ENCODE peak calls at places on chromosomes 13 and 19, in six cellular contexts. L is hepatocyte, I is astrocyte, W is neural crest cell, O is endothelial cell, B is type B pancreatic cell. Y is an unnamed sample.

GRCh38 chr13:52738719-52739467 is 727 bp downstream of the CNMD start:
- DNase-seq in O (peak), I (no peak), B (no peak), L (peak), W (peak), Y (no peak)

GRCh38 chr13:39779337-39780270 is 124.1 kb downstream of the COG6 start:
- DNase-seq in O (no peak), L (no peak), I (peak), W (no peak), B (no peak), Y (no peak)

GRCh38 chr13:30744686-30745085 is 9.3 kb downstream of the ALOX5AP start:
- DNase-seq in L (no peak), B (no peak), I (no peak), W (no peak), O (no peak), Y (no peak)

GRCh38 chr13:21549633-21550032 is 54.3 kb downstream of the MICU2 start:
- DNase-seq in B (no peak), W (no peak), I (peak), O (no peak), L (no peak), Y (no peak)

GRCh38 chr13:30159446-30159839 is 147.9 kb downstream of the KATNAL1 start:
- DNase-seq in W (no peak), B (no peak), L (no peak), O (no peak), I (peak), Y (no peak)

GRCh38 chr13:64078025-64078424 is 2662.4 kb upstream of the PCDH20 start:
- DNase-seq in W (no peak), I (no peak), O (no peak), L (no peak), B (no peak), Y (no peak)

GRCh38 chr13:113863511-113864302 is at the start of gene GAS6:
- DNase-seq in L (peak), B (peak), I (no peak), W (peak), O (peak), Y (peak)

GRCh38 chr19:10219678-10220077 is 11.5 kb downstream of the S1PR2 start:
- DNase-seq in B (no peak), W (no peak), O (no peak), L (peak), I (no peak), Y (no peak)

GRCh38 chr19:1324792-1325567 is 39.3 kb downstream of the EFNA2 start:
- DNase-seq in I (peak), W (no peak), L (no peak), O (peak), B (no peak), Y (no peak)

GRCh38 chr13:38849316-38849715 is 141.3 kb downstream of the STOML3 start:
- DNase-seq in B (no peak), L (no peak), O (no peak), W (no peak), I (no peak), Y (no peak)

GRCh38 chr13:97003071-97003470 is 8.8 kb upstream of the OXGR1 start:
- DNase-seq in B (no peak), L (no peak), I (peak), O (no peak), W (no peak), Y (no peak)

GRCh38 chr19:31350033-31350692 is 927 bp upstream of the TSHZ3 start:
- DNase-seq in I (no peak), L (peak), O (peak), W (no peak), B (no peak), Y (no peak)

GRCh38 chr13:22735381-22735995 is 445.3 kb upstream of the SGCG start:
- DNase-seq in W (no peak), B (no peak), I (no peak), O (no peak), L (peak), Y (no peak)

GRCh38 chr19:39052243-39052746 is 19.9 kb upstream of the FBXO27 start:
- DNase-seq in B (peak), O (peak), W (peak), L (peak), I (no peak), Y (peak)

GRCh38 chr13:79869326-79869725 is 388.4 kb downstream of the NDFIP2 start:
- DNase-seq in L (peak), I (peak), O (no peak), W (no peak), B (no peak), Y (no peak)

GRCh38 chr13:63731896-63732295 is 2316.2 kb upstream of the PCDH20 start:
- DNase-seq in O (no peak), W (no peak), B (no peak), I (no peak), L (peak), Y (no peak)

GRCh38 chr13:112658807-112659206 is 31.0 kb upstream of the ATP11A start:
- DNase-seq in B (no peak), I (no peak), W (no peak), O (no peak), L (no peak), Y (no peak)

GRCh38 chr13:24172071-24172470 is 11.6 kb downstream of the SPATA13 start:
- DNase-seq in I (no peak), W (no peak), L (no peak), B (no peak), O (no peak), Y (no peak)

GRCh38 chr19:35404879-35405622 is 34.2 kb downstream of the GPR42 start:
- DNase-seq in B (no peak), I (peak), L (peak), W (no peak), O (no peak), Y (no peak)

GRCh38 chr13:43132228-43132627 is 108.8 kb downstream of the DNAJC15 start:
- DNase-seq in B (no peak), W (no peak), I (peak), L (peak), O (peak), Y (no peak)

GRCh38 chr13:65287405-65287804 is 1942.7 kb downstream of the PCDH9 start:
- DNase-seq in L (no peak), B (no peak), W (no peak), O (no peak), I (no peak), Y (no peak)

GRCh38 chr19:35341565-35342225 is 6.0 kb upstream of the FFAR1 start:
- DNase-seq in L (no peak), I (no peak), W (no peak), B (no peak), O (no peak), Y (no peak)

GRCh38 chr13:73720216-73720840 is 413.9 kb downstream of the KLF12 start:
- DNase-seq in W (no peak), I (peak), B (no peak), L (no peak), O (no peak), Y (no peak)

GRCh38 chr19:13102416-13102665 is 317 bp downstream of the LYL1 start:
- DNase-seq in B (no peak), O (no peak), L (no peak), W (no peak), I (no peak), Y (no peak)

GRCh38 chr19:3285647-3286176 is 61.3 kb downstream of the CELF5 start:
- DNase-seq in O (peak), B (no peak), I (no peak), W (peak), L (no peak), Y (no peak)

GRCh38 chr13:20492641-20493040 is 33.0 kb downstream of the CRYL1 start:
- DNase-seq in O (peak), W (peak), L (peak), B (no peak), I (peak), Y (no peak)

GRCh38 chr19:50416034-50416814 is 2.5 kb upstream of the SPIB start:
- DNase-seq in B (no peak), I (no peak), O (no peak), L (peak), W (no peak), Y (no peak)
- TF ChIP-seq CTCF in B (peak), I (no peak), O (no peak), L (no peak), W (no peak), Y (no peak)

DNA sequence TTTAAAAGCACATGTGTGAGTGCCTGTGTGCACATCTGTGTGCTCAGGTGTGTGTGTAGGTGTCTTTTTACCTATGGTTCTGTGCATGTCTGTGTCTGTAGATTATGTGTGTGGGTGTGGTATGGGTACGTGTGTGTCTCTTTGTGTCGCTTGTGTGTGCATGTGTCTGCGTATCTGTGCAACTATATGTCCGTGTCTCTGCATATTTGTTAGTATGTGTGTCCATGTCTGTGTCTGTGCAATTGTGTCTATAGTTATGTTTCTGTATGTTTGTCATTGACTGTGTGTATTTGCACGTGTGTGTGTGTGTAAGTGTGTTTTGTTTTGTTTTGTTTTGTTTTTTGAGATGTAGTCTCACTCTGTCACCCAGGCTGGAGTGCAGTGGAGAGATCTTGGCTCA is 7.3 kb upstream of the KCTD15 start:
- DNase-seq in B (no peak), W (no peak), O (no peak), L (no peak), I (no peak), Y (no peak)
- TF ChIP-seq CTCF in B (no peak), W (no peak), O (no peak), L (no peak), I (no peak), Y (no peak)

DNA sequence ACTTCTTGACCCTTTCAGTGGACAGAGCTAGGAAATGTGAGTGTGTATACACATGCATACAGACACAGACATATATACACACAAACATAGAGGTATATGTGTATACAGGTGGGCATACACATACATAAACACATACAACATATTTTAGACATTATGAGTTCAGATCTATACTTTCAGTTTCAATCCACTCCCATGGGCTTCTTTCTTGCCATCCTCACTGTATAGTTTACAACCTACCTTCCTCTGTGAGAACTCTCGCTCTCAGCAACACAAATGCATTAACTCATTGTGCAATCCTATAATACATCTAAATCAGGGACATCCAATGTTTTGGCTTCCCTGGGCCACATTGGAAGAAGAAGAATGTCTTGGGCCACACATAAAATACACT is 21.2 kb upstream of the SCEL start:
- DNase-seq in B (no peak), I (no peak), L (no peak), W (no peak), O (no peak), Y (no peak)
- TF ChIP-seq CTCF in B (no peak), I (no peak), L (no peak), W (no peak), O (no peak), Y (no peak)

GRCh38 chr13:81283561-81283960 is 942.6 kb upstream of the SPRY2 start:
- DNase-seq in O (no peak), I (no peak), L (no peak), W (no peak), B (no peak), Y (no peak)

DNA sequence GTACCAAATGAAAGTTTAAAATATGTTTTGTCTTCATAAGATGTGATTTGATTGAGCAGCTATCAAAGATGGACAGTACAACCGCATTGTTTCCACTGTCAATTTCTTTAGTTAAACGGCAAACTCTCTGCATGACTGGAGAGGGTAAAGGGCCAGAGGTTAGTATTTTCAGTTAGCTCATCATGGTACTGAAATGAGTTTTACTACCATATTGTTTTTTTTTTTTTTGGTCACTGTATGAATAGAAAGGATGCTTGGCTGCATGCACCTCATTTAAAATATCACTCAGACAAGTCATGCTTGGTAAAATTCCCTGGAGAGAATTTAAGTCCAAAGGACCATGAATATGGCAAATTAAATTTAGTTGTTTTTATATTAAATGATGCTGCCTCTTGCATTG is 942.1 kb upstream of the SPRY2 start:
- DNase-seq in O (no peak), L (no peak), B (no peak), W (no peak), I (no peak), Y (no peak)
- TF ChIP-seq CTCF in O (no peak), L (no peak), B (no peak), W (no peak), I (no peak), Y (no peak)

GRCh38 chr19:17511724-17512573 is 500 bp downstream of the PGLS start:
- DNase-seq in I (peak), B (peak), W (peak), O (peak), L (peak), Y (peak)
- TF ChIP-seq CTCF in I (no peak), B (no peak), W (no peak), O (no peak), L (peak), Y (peak)